ENCODE peak calls at places on chromosomes 4 and X, in five cellular contexts. P, M, S, Z and Y are unnamed samples.

GRCh38 chr4:174365018-174365587 is 81.4 kb downstream of the CEP44 start:
- DNase-seq in Z (no peak), M (peak), S (peak), P (peak), Y (peak)

GRCh38 chr4:149465941-149466340 is 349.7 kb downstream of the IQCM start:
- DNase-seq in P (no peak), S (no peak), M (no peak), Z (no peak), Y (peak)

GRCh38 chr4:112552668-112553067 is 36.7 kb upstream of the NEUROG2 start:
- DNase-seq in P (no peak), S (no peak), M (peak), Z (no peak), Y (peak)

GRCh38 chr4:2290488-2290887 is 28.6 kb upstream of the MXD4 start:
- DNase-seq in M (no peak), Z (no peak), S (no peak), P (no peak), Y (no peak)

GRCh38 chrX:136215559-136215958 is 35.6 kb downstream of the MAP7D3 start:
- DNase-seq in S (no peak), M (no peak), Z (no peak), P (no peak), Y (peak)

GRCh38 chrX:107451754-107452153 is 2.3 kb downstream of the FRMPD3 start:
- DNase-seq in Z (no peak), P (no peak), M (no peak), S (no peak), Y (no peak)

GRCh38 chr4:835148-836002 is 9.4 kb upstream of the CPLX1 start:
- DNase-seq in M (peak), S (peak), Z (no peak), P (no peak), Y (no peak)

GRCh38 chr4:4856071-4857000 is 3.1 kb upstream of the MSX1 start:
- DNase-seq in M (no peak), P (peak), Z (no peak), S (peak), Y (no peak)

GRCh38 chr4:103787057-103787456 is 67.3 kb upstream of the TACR3 start:
- DNase-seq in S (no peak), P (no peak), Z (no peak), M (no peak), Y (no peak)

GRCh38 chr4:17773125-17773698 is 8.2 kb downstream of the FAM184B start:
- DNase-seq in Z (no peak), M (no peak), P (no peak), S (no peak), Y (no peak)

GRCh38 chrX:150730719-150731118 is 37.5 kb downstream of the MTMR1 start:
- DNase-seq in S (no peak), P (no peak), M (no peak), Z (no peak), Y (peak)

GRCh38 chrX:13666836-13667235 is 13.9 kb downstream of the TCEANC start:
- DNase-seq in Z (no peak), M (no peak), P (no peak), S (no peak), Y (no peak)

GRCh38 chr4:83860200-83860599 is 324.3 kb downstream of the GPAT3 start:
- DNase-seq in M (no peak), Z (no peak), P (no peak), S (no peak), Y (no peak)

GRCh38 chr4:6943012-6943869 is 33.6 kb downstream of the TBC1D14 start:
- DNase-seq in P (no peak), M (no peak), S (no peak), Z (no peak), Y (no peak)

GRCh38 chrX:152861116-152861515 is 30.3 kb downstream of the NSDHL start:
- DNase-seq in P (no peak), Z (no peak), M (no peak), S (no peak), Y (peak)

GRCh38 chr4:152778656-152779512 is 646 bp downstream of the TIGD4 start:
- DNase-seq in P (peak), S (peak), Z (no peak), M (peak), Y (peak)

GRCh38 chrX:18898517-18898916 is 85.4 kb downstream of the PHKA2 start:
- DNase-seq in S (no peak), Z (no peak), P (no peak), M (no peak), Y (no peak)

GRCh38 chr4:3515646-3516045 is 16.6 kb downstream of the LRPAP1 start:
- DNase-seq in S (no peak), Z (no peak), M (no peak), P (no peak), Y (no peak)

GRCh38 chrX:43448688-43449087 is 207.4 kb upstream of the MAOA start:
- DNase-seq in M (no peak), S (no peak), P (no peak), Z (no peak), Y (no peak)

GRCh38 chr4:77917601-77918000 is 55.0 kb downstream of the MRPL1 start:
- DNase-seq in S (no peak), M (no peak), Z (no peak), P (no peak), Y (no peak)

GRCh38 chr4:77921701-77922100 is 59.1 kb downstream of the MRPL1 start:
- DNase-seq in Z (no peak), P (no peak), M (peak), S (no peak), Y (peak)

GRCh38 chr4:77913353-77913752 is 50.7 kb downstream of the MRPL1 start:
- DNase-seq in M (no peak), P (no peak), S (no peak), Z (no peak), Y (peak)

GRCh38 chr4:77920371-77920770 is 57.7 kb downstream of the MRPL1 start:
- DNase-seq in P (no peak), M (no peak), Z (no peak), S (no peak), Y (no peak)

GRCh38 chr4:77917075-77917474 is 54.4 kb downstream of the MRPL1 start:
- DNase-seq in P (no peak), S (no peak), M (no peak), Z (no peak), Y (no peak)
- TF ChIP-seq MXI1 in P (no peak), S (no peak), M (no peak), Z (no peak), Y (no peak)

GRCh38 chrX:69096963-69097362 is 68.3 kb downstream of the PJA1 start:
- DNase-seq in Z (no peak), S (peak), M (no peak), P (no peak), Y (no peak)

GRCh38 chrX:69095260-69095659 is 70.0 kb downstream of the PJA1 start:
- DNase-seq in S (no peak), P (no peak), M (no peak), Z (no peak), Y (no peak)

GRCh38 chrX:69097451-69098236 is 67.6 kb downstream of the PJA1 start:
- DNase-seq in Z (no peak), M (no peak), S (no peak), P (no peak), Y (no peak)

GRCh38 chrX:69090022-69090421 is 75.2 kb downstream of the PJA1 start:
- DNase-seq in S (no peak), M (no peak), Z (no peak), P (no peak), Y (no peak)

GRCh38 chrX:69093960-69094935 is 71.0 kb downstream of the PJA1 start:
- DNase-seq in Z (no peak), S (peak), M (peak), P (peak), Y (peak)
- TF ChIP-seq MXI1 in Z (no peak), S (no peak), M (no peak), P (no peak), Y (no peak)

DNA sequence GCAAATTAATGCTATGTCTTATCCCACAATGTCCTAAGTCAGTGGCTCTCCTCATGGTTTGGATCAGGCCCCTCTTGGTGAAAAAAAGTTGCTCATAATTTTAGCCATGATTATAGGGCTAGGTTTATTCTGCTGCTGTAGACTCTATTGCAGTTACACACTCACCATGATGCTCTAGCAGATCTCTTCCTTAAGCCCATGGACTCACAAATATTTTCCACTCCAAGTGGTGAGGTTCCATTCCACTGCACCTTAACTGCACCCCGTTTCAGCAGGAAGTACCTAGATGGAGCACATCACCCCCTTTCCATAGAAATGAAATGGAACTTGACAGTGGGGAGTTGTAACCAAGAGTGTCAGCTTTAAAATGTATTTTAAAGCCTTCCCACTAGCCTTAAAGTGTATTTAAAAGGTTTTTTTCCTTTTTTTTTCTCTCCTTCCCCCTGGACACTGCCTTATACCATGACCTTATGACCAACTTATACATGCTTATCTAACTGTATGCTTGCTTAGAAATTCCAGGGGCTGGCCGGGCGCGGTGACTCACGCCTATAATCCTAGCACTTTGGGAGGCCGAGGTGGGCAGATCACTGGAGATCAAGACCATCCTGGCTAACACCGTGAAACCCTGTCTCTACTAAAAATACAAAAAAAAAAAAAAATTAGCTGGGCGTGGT is 10.5 kb downstream of the TIGD2 start:
- DNase-seq in M (peak), P (peak), Z (no peak), S (no peak), Y (no peak)
- TF ChIP-seq MXI1 in M (no peak), P (no peak), Z (no peak), S (no peak), Y (no peak)

GRCh38 chr4:86939737-86940141 is 4.9 kb downstream of the AFF1 start:
- DNase-seq in M (no peak), Z (peak), S (no peak), P (no peak), Y (no peak)
- TF ChIP-seq MXI1 in M (no peak), Z (peak), S (no peak), P (no peak), Y (no peak)